ENCODE peak calls at places on chromosomes 13 and 19, in six cellular contexts. T, W, E, V, Q and I are unnamed samples. For H3K4me1, the result is how much of the 10 kb centered on the place peaks cover.

GRCh38 chr13:97371486-97372109 is 62.4 kb upstream of the RAP2A start:
- DNase-seq in T (no peak), W (no peak), E (no peak), V (no peak), Q (no peak), I (no peak)

GRCh38 chr13:93338906-93339305 is 112.3 kb downstream of the GPC6 start:
- DNase-seq in T (no peak), W (peak), E (no peak), V (no peak), Q (no peak), I (no peak)

GRCh38 chr19:41552558-41552957 is 23.4 kb upstream of the CEACAM21 start:
- DNase-seq in T (no peak), W (no peak), E (no peak), V (no peak), Q (no peak), I (no peak)

GRCh38 chr19:8702350-8702749 is 3.8 kb upstream of the ACTL9 start:
- DNase-seq in T (no peak), W (no peak), E (no peak), V (no peak), Q (no peak), I (no peak)

GRCh38 chr19:46016426-46017094 is 6.3 kb downstream of the PGLYRP1 start:
- DNase-seq in T (peak), W (peak), E (peak), V (peak), Q (peak), I (peak)

GRCh38 chr13:43170497-43170896 is 147.1 kb downstream of the DNAJC15 start:
- DNase-seq in T (no peak), W (no peak), E (no peak), V (no peak), Q (no peak), I (no peak)

GRCh38 chr13:54018485-54018884 is 989.9 kb downstream of the OLFM4 start:
- DNase-seq in T (no peak), W (no peak), E (no peak), V (no peak), Q (no peak), I (no peak)

GRCh38 chr19:45442927-45443461 is 19.3 kb upstream of the ERCC1 start:
- DNase-seq in T (peak), W (peak), E (peak), V (peak), Q (peak), I (peak)

GRCh38 chr13:41588899-41589298 is 131.5 kb downstream of the RGCC start:
- DNase-seq in T (no peak), W (peak), E (no peak), V (no peak), Q (no peak), I (no peak)

GRCh38 chr19:14505488-14506239 is 9.7 kb upstream of the GIPC1 start:
- DNase-seq in T (no peak), W (peak), E (no peak), V (no peak), Q (no peak), I (peak)

GRCh38 chr13:31038834-31039552 is 106.5 kb downstream of the TEX26 start:
- DNase-seq in T (no peak), W (peak), E (no peak), V (no peak), Q (no peak), I (no peak)

GRCh38 chr19:16259385-16260159 is 61.9 kb downstream of the AP1M1 start:
- DNase-seq in T (no peak), W (no peak), E (no peak), V (no peak), Q (no peak), I (no peak)

GRCh38 chr19:33773704-33774624 is 22.7 kb upstream of the KCTD15 start:
- DNase-seq in T (no peak), W (no peak), E (no peak), V (no peak), Q (no peak), I (peak)

GRCh38 chr13:97627566-97627965 is 193.6 kb downstream of the RAP2A start:
- DNase-seq in T (peak), W (peak), E (peak), V (peak), Q (peak), I (peak)

GRCh38 chr19:45848922-45849321 is 14.0 kb downstream of the SYMPK start:
- DNase-seq in T (no peak), W (peak), E (no peak), V (no peak), Q (no peak), I (no peak)

GRCh38 chr13:70630247-70630646 is 522.0 kb upstream of the KLHL1 start:
- DNase-seq in T (no peak), W (peak), E (no peak), V (no peak), Q (no peak), I (no peak)

GRCh38 chr19:48619692-48620565 is 623 bp downstream of the SPHK2 start:
- DNase-seq in T (no peak), W (no peak), E (no peak), V (no peak), Q (no peak), I (no peak)

GRCh38 chr19:41195675-41196497 is 2.9 kb downstream of the CYP2S1 start:
- DNase-seq in T (no peak), W (no peak), E (no peak), V (no peak), Q (no peak), I (no peak)

GRCh38 chr13:35729926-35730627 is 253.6 kb upstream of the MAB21L1 start:
- DNase-seq in T (peak), W (no peak), E (peak), V (peak), Q (no peak), I (no peak)

GRCh38 chr19:46955114-46955812 is 64.4 kb upstream of the NPAS1 start:
- DNase-seq in T (no peak), W (peak), E (no peak), V (no peak), Q (peak), I (no peak)

GRCh38 chr13:21420706-21421105 is 38.4 kb downstream of the ZDHHC20 start:
- DNase-seq in T (no peak), W (peak), E (no peak), V (no peak), Q (no peak), I (no peak)

GRCh38 chr13:30373727-30374126 is 48.6 kb upstream of the UBE2L5 start:
- DNase-seq in T (no peak), W (no peak), E (no peak), V (no peak), Q (no peak), I (no peak)

GRCh38 chr13:111360452-111360851 is 40.0 kb downstream of the TEX29 start:
- DNase-seq in T (no peak), W (no peak), E (no peak), V (no peak), Q (no peak), I (no peak)

GRCh38 chr19:38425810-38426466 is at the start of gene RASGRP4:
- DNase-seq in T (no peak), W (no peak), E (peak), V (no peak), Q (no peak), I (no peak)

GRCh38 chr19:53131085-53131484 is 1.6 kb downstream of the ZNF415 start:
- DNase-seq in T (no peak), W (no peak), E (no peak), V (no peak), Q (no peak), I (no peak)

GRCh38 chr19:35509018-35509652 is 4.3 kb downstream of the DMKN start:
- DNase-seq in T (no peak), W (peak), E (no peak), V (no peak), Q (no peak), I (no peak)

GRCh38 chr13:90305796-90306195 is 1041.7 kb upstream of the MIR17HG start:
- DNase-seq in T (no peak), W (no peak), E (no peak), V (no peak), Q (no peak), I (no peak)

GRCh38 chr19:19103167-19103566 is 35.1 kb downstream of the TMEM161A start:
- DNase-seq in T (no peak), W (no peak), E (no peak), V (no peak), Q (no peak), I (no peak)

GRCh38 chr19:45863840-45864628 is at the start of gene FOXA3:
- DNase-seq in T (no peak), W (peak), E (no peak), V (peak), Q (no peak), I (peak)

GRCh38 chr19:31517466-31518180 is 168.4 kb upstream of the TSHZ3 start:
- DNase-seq in T (peak), W (no peak), E (no peak), V (no peak), Q (no peak), I (no peak)

GRCh38 chr13:78241278-78241919 is 322.8 kb upstream of the EDNRB start:
- DNase-seq in T (no peak), W (peak), E (no peak), V (no peak), Q (peak), I (peak)

GRCh38 chr19:51664997-51665396 is 18.4 kb upstream of the SIGLEC14 start:
- DNase-seq in T (no peak), W (peak), E (no peak), V (no peak), Q (peak), I (no peak)

GRCh38 chr13:90445179-90445578 is 902.3 kb upstream of the MIR17HG start:
- DNase-seq in T (no peak), W (peak), E (no peak), V (no peak), Q (no peak), I (no peak)

GRCh38 chr13:84672616-84673015 is 790.3 kb upstream of the SLITRK1 start:
- DNase-seq in T (no peak), W (peak), E (no peak), V (no peak), Q (no peak), I (no peak)

GRCh38 chr19:38239816-38240215 is 15.8 kb upstream of the DPF1 start:
- DNase-seq in T (no peak), W (no peak), E (no peak), V (no peak), Q (no peak), I (no peak)

GRCh38 chr19:34962945-34963530 is 991 bp downstream of the ZNF792 start:
- DNase-seq in T (no peak), W (peak), E (no peak), V (no peak), Q (no peak), I (peak)

GRCh38 chr13:46172531-46172991 is 9.4 kb downstream of the LCP1 start:
- DNase-seq in T (no peak), W (no peak), E (no peak), V (no peak), Q (no peak), I (no peak)

GRCh38 chr13:46170687-46171086 is 11.3 kb downstream of the LCP1 start:
- DNase-seq in T (no peak), W (no peak), E (no peak), V (no peak), Q (no peak), I (no peak)

GRCh38 chr13:46170268-46170667 is 11.7 kb downstream of the LCP1 start:
- DNase-seq in T (no peak), W (no peak), E (no peak), V (no peak), Q (no peak), I (no peak)

GRCh38 chr13:46171223-46171622 is 10.8 kb downstream of the LCP1 start:
- DNase-seq in T (no peak), W (no peak), E (no peak), V (no peak), Q (no peak), I (no peak)

DNA sequence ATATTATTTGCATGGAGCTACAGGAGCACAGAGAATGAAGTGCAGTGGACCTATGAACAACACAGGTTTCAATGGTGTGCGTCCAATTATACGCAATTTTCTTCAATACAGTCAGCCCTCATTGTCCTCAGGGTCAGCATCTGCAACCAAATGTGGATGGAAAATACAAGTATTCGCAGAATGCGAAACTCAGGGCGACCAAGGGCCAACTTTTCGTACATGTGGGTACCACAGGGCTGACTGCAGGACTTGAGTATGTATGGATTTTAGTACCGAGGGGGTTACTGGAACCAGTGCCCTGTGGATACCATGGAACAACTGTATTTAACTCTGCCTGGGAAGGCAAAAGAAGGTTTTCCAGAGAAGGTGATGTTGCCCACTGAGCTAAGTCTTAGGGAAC is 10.2 kb downstream of the LCP1 start:
- DNase-seq in T (no peak), W (no peak), E (no peak), V (no peak), Q (no peak), I (no peak)
- H3K4me3 ChIP-seq in T (no peak), W (no peak), E (no peak), V (no peak), Q (no peak), I (no peak)

DNA sequence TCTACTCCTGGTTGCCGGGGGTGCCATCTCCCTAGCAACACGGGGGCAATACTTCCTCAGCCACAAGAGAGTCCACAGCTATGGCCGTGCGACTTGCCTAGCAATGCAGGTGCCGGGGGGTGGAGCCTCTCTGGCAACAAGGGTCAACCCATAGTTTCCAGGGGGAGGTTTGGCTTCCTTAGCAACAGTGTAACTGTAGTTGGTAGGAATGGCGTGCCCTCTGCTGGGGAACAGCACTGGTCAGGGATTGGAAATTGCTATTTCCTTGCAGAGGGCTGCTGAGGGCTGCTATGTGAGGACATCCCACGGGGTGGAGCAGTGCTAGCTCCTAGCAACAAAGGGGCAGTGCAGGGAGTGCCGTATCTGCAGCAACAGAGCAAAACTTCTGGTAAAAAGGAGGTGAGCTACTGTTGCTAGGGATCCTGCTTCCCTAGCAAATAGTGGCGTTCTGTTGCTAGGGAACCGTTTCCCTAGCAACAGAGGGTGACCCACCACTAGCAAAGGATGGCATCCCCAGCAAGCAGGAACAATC is 7.0 kb upstream of the TMC4 start:
- DNase-seq in T (no peak), W (peak), E (no peak), V (no peak), Q (peak), I (peak)
- TF ChIP-seq CTCF in T (no peak), W (peak), E (no peak), V (no peak), Q (peak), I (peak)

GRCh38 chr19:5964816-5965565 is 12.9 kb downstream of the RANBP3 start:
- DNase-seq in T (no peak), W (no peak), E (no peak), V (no peak), Q (no peak), I (no peak)
- H3K4me1 ChIP-seq in T (half or more), W (under half), E (half or more), V (half or more), Q (under half), I (under half)

DNA sequence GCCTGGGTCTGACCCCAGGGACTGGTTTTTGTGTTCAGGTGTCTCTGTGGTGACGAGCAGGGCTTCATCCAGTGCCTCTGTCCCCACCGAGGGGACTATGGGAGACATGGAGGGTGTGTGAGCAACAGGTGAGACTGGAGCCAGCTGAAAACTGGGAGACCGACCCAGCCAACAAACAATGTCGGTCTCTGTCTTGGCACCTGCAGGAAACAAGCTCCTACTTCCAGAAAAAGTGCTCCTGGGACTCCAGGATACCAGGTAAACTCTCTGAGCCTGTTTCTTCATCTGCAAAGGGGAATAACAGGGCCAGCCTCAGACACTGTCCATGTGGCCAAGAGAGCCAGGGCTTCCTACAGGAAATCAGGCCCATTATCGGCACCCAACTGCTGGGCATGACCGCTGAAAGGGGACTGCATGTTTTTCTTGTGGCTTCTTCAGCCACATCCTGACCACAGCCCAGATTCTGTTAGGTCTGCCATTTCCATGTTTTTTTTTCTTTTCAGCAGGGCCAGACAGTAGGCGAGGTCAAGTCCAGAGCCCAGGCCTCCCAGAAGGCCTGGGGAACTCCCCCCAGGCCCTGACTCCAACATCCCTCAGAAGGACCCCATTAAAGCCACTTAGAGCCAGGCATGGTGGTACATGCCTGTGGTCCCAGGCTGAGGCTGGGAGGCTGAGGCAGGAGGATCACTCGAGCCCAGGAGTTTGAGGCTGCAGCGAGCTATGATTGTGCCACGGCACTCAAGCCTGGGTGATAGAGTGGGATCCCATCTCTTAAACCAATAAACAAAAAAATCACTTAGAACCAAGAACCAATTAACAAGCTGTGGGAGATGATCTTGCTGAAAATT is 833 bp upstream of the BST2 start:
- DNase-seq in T (no peak), W (no peak), E (no peak), V (no peak), Q (no peak), I (no peak)
- H3K4me3 ChIP-seq in T (peak), W (no peak), E (peak), V (peak), Q (peak), I (no peak)

DNA sequence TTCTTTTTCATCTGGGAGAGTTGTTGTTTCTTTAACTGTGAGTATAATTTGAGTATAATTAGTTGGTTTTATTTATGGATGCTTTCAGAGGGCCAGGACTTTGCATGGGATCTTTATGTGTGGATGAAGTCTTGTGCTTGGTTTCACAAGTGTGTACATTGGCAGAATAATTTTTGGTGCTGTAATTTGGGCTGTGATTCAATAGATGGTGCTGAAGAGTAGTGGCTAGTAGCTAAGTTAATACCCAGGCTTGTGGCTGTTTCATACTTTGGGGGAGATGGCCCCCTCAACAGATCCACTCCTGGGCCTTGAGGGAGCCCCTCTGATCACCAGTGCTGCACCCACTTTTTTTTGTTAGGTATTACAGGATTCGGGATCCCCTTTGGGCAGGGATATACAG is 1142.4 kb downstream of the SLITRK1 start:
- DNase-seq in T (no peak), W (peak), E (no peak), V (no peak), Q (no peak), I (no peak)
- TF ChIP-seq CTCF in T (no peak), W (peak), E (no peak), V (no peak), Q (no peak), I (peak)

GRCh38 chr13:51803018-51803417 is 945 bp downstream of the DHRS12 start:
- DNase-seq in T (no peak), W (no peak), E (no peak), V (no peak), Q (no peak), I (no peak)
- H3K4me1 ChIP-seq in T (under half), W (under half), E (half or more), V (under half), Q (under half), I (under half)

GRCh38 chr19:4197625-4198466 is 15.4 kb downstream of the ANKRD24 start:
- DNase-seq in T (no peak), W (no peak), E (no peak), V (no peak), Q (no peak), I (no peak)

GRCh38 chr19:4198467-4199126 is 16.1 kb downstream of the ANKRD24 start:
- DNase-seq in T (no peak), W (no peak), E (no peak), V (no peak), Q (no peak), I (no peak)

GRCh38 chr19:4200940-4201542 is 18.6 kb downstream of the ANKRD24 start:
- DNase-seq in T (no peak), W (no peak), E (no peak), V (no peak), Q (no peak), I (no peak)

GRCh38 chr19:4201798-4202197 is 19.3 kb downstream of the ANKRD24 start:
- DNase-seq in T (no peak), W (no peak), E (no peak), V (no peak), Q (no peak), I (no peak)

DNA sequence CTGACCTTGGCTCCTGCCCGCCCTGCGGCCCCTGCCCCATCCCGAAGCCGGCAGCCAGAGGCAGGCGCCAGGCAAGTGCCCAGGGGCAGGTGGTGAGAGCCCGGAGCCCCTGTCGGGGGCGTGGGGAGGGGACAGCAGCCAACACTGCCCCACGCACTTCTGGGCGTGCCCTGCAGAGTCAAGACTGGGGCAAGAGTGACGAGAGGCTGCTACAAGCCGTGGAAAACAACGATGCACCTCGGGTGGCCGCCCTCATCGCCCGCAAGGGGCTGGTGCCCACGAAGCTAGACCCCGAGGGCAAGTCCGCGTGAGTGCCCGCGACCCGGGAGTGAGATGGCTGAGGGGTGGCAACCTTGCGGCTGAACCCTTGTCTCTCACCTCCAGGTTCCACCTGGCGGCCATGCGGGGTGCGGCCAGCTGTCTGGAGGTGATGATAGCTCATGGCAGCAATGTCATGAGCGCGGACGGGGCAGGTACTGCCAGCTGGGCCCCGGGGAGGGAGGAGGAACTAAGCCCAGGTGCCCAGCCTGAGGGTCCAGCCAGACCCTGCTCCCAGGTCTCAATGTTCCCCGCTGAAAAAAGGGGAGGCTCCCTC is 17.3 kb downstream of the ANKRD24 start:
- DNase-seq in T (no peak), W (no peak), E (no peak), V (no peak), Q (no peak), I (no peak)
- H3K4me3 ChIP-seq in T (no peak), W (no peak), E (no peak), V (no peak), Q (no peak), I (no peak)